ENCODE peak calls at places on chromosomes 5 and 9, in seven cellular contexts. I is transverse colon; G is kidney epithelial cell; X is Caco-2; J is PC-9; Y is naive thymus-derived CD4-positive, alpha-beta T cell; A is right lobe of liver. V is an unnamed sample. For H3K36me3, the result is how much of the 10 kb centered on the place peaks cover.

GRCh38 chr5:885529-885928 is 7.1 kb downstream of the BRD9 start:
- DNase-seq in I (no peak), J (no peak), G (no peak), A (no peak), X (no peak), Y (no peak), V (no peak)

GRCh38 chr9:112005939-112006338 is 109.3 kb downstream of the UGCG start:
- DNase-seq in A (no peak), X (no peak), G (no peak), Y (no peak), J (no peak), I (no peak), V (no peak)

GRCh38 chr5:5326126-5326758 is 96.2 kb upstream of the ICE1 start:
- DNase-seq in Y (no peak), I (no peak), G (no peak), A (no peak), J (no peak), X (no peak), V (no peak)

GRCh38 chr5:135320718-135321484 is 78.1 kb downstream of the MACROH2A1 start:
- DNase-seq in A (no peak), G (no peak), X (no peak), I (no peak), Y (no peak), J (no peak), V (no peak)

GRCh38 chr5:172694061-172694460 is 53.0 kb downstream of the NEURL1B start:
- DNase-seq in J (no peak), X (no peak), A (no peak), G (no peak), I (no peak), Y (no peak), V (no peak)

GRCh38 chr9:99039388-99040182 is 65.3 kb upstream of the TGFBR1 start:
- DNase-seq in I (no peak), G (no peak), Y (no peak), X (no peak), A (no peak), J (no peak), V (no peak)

GRCh38 chr5:469752-470483 is 26.9 kb downstream of the EXOC3 start:
- DNase-seq in I (peak), X (no peak), Y (no peak), G (no peak), J (no peak), A (peak), V (no peak)

GRCh38 chr9:77897292-77897691 is 134.3 kb downstream of the GNAQ start:
- DNase-seq in A (no peak), J (no peak), I (no peak), G (no peak), Y (no peak), X (no peak), V (no peak)

GRCh38 chr9:116594552-116594951 is 92.6 kb upstream of the TRIM32 start:
- DNase-seq in X (no peak), I (no peak), Y (no peak), A (no peak), G (peak), J (peak), V (peak)

GRCh38 chr5:148005788-148006520 is 57.8 kb upstream of the SPINK5 start:
- DNase-seq in G (no peak), J (no peak), A (no peak), X (peak), Y (no peak), I (no peak), V (no peak)

GRCh38 chr9:137411670-137412380 is 11.1 kb downstream of the EXD3 start:
- DNase-seq in A (peak), G (peak), Y (no peak), I (peak), X (no peak), J (peak), V (no peak)

GRCh38 chr9:90967171-90967570 is 165.6 kb downstream of the SYK start:
- DNase-seq in X (no peak), G (no peak), Y (no peak), A (no peak), J (no peak), I (no peak), V (no peak)

GRCh38 chr5:137516251-137516797 is 17.2 kb upstream of the SPOCK1 start:
- DNase-seq in G (no peak), A (no peak), X (no peak), J (no peak), Y (no peak), I (no peak), V (no peak)

GRCh38 chr9:35675732-35676392 is 2.1 kb downstream of the CA9 start:
- DNase-seq in G (no peak), Y (no peak), I (peak), A (peak), J (no peak), X (no peak), V (peak)

GRCh38 chr5:139968547-139969261 is 74.4 kb downstream of the NRG2 start:
- DNase-seq in Y (peak), G (no peak), J (peak), I (peak), A (peak), X (peak), V (peak)

GRCh38 chr5:104845541-104845940 is 1283.0 kb upstream of the NUDT12 start:
- DNase-seq in A (no peak), G (no peak), I (no peak), X (no peak), J (no peak), Y (no peak), V (no peak)

GRCh38 chr5:170971-171800 is 20.1 kb upstream of the LRRC14B start:
- DNase-seq in A (no peak), I (no peak), J (no peak), G (no peak), X (no peak), Y (no peak), V (no peak)

GRCh38 chr9:84121991-84122523 is 141.5 kb downstream of the RMI1 start:
- DNase-seq in X (no peak), I (no peak), A (no peak), G (no peak), J (no peak), Y (no peak), V (peak)

GRCh38 chr5:116144103-116144502 is 59.3 kb downstream of the COMMD10 start:
- DNase-seq in A (no peak), Y (no peak), J (no peak), X (no peak), I (no peak), G (no peak), V (peak)

GRCh38 chr5:103560826-103561225 is 1.8 kb downstream of the NUDT12 start:
- DNase-seq in Y (no peak), I (no peak), X (no peak), G (no peak), J (no peak), A (no peak), V (no peak)

GRCh38 chr9:129989740-129990139 is 53.2 kb downstream of the FNBP1 start:
- DNase-seq in G (peak), J (peak), X (no peak), I (no peak), A (no peak), Y (no peak), V (peak)

GRCh38 chr5:84303315-84303714 is 81.4 kb downstream of the EDIL3 start:
- DNase-seq in I (no peak), J (no peak), X (no peak), G (no peak), Y (no peak), A (no peak), V (no peak)

GRCh38 chr9:94011134-94011533 is 56.0 kb upstream of the BARX1 start:
- DNase-seq in X (no peak), I (peak), A (no peak), G (no peak), Y (peak), J (no peak), V (peak)

GRCh38 chr9:89502038-89502601 is 4.2 kb upstream of the SEMA4D start:
- DNase-seq in Y (peak), I (no peak), X (no peak), A (no peak), J (no peak), G (no peak), V (no peak)

GRCh38 chr9:69376651-69377050 is 51.6 kb downstream of the ENTREP1 start:
- DNase-seq in Y (no peak), A (no peak), G (peak), I (no peak), J (peak), X (no peak), V (peak)

GRCh38 chr9:73156593-73157187 is 5.0 kb downstream of the ANXA1 start:
- DNase-seq in A (no peak), Y (no peak), G (no peak), X (no peak), I (no peak), J (no peak), V (no peak)

GRCh38 chr5:158154226-158155005 is 295.5 kb upstream of the CLINT1 start:
- DNase-seq in Y (no peak), G (peak), A (no peak), J (no peak), X (no peak), I (no peak), V (peak)

GRCh38 chr5:146084376-146084775 is 21.0 kb downstream of the PLAC8L1 start:
- DNase-seq in J (no peak), Y (no peak), X (no peak), A (no peak), G (no peak), I (no peak), V (no peak)

GRCh38 chr5:53820119-53820801 is 259.8 kb downstream of the NDUFS4 start:
- DNase-seq in Y (no peak), I (no peak), X (no peak), G (no peak), A (no peak), J (no peak), V (no peak)

GRCh38 chr9:101705135-101705661 is 33.2 kb downstream of the GRIN3A start:
- DNase-seq in X (peak), Y (no peak), G (no peak), J (no peak), A (peak), I (peak), V (peak)

GRCh38 chr5:128007939-128008338 is 75.6 kb upstream of the SLC12A2 start:
- DNase-seq in J (peak), X (no peak), A (no peak), G (no peak), Y (no peak), I (no peak), V (peak)

GRCh38 chr5:126938461-126938860 is 91.9 kb downstream of the MARCHF3 start:
- DNase-seq in X (no peak), Y (no peak), J (peak), G (no peak), A (no peak), I (no peak), V (peak)

GRCh38 chr9:132548971-132549649 is 33.3 kb upstream of the BARHL1 start:
- DNase-seq in X (no peak), G (peak), I (no peak), A (no peak), J (peak), Y (no peak), V (no peak)

GRCh38 chr5:28344803-28345433 is 1306.5 kb upstream of the CDH9 start:
- DNase-seq in I (no peak), J (no peak), Y (no peak), A (no peak), G (peak), X (peak), V (peak)

GRCh38 chr5:61200582-61201155 is 38.4 kb upstream of the SMIM15 start:
- DNase-seq in G (no peak), X (no peak), J (no peak), I (no peak), Y (no peak), A (no peak), V (no peak)
- H3K36me3 ChIP-seq in G (under half), X (under half), J (under half), I (under half), Y (under half), A (under half), V (under half)

DNA sequence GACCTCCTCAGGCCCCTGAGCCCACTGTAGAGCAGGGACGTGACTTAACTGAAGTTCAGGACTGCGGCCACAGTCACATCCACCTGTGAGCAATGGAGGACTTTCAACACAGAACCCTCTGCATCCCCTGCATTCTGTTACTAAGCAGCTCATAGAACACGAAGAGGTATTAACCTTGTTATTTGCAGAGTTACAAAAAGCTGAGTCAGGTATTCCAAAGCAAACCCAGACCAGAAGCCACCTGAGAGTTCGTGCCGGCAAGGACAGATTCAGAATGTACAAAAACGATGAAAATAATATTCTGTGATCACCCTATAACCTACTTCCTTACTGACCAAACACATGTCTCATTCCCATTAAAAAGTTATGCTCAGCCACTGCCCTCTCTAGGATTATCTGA is 33.0 kb upstream of the PRSS3 start:
- DNase-seq in Y (no peak), J (no peak), X (no peak), A (no peak), G (no peak), I (no peak), V (no peak)
- H3K36me3 ChIP-seq in Y (under half), J (under half), X (under half), A (under half), G (under half), I (under half), V (under half)

GRCh38 chr5:154800582-154800981 is 45.4 kb downstream of the LARP1 start:
- DNase-seq in I (no peak), J (no peak), Y (no peak), X (no peak), A (no peak), G (no peak), V (no peak)

GRCh38 chr5:154811239-154811638 is 39.2 kb downstream of the FAXDC2 start:
- DNase-seq in G (no peak), X (peak), J (no peak), A (no peak), Y (no peak), I (no peak), V (no peak)

GRCh38 chr5:154801083-154801482 is 45.9 kb downstream of the LARP1 start:
- DNase-seq in Y (no peak), J (no peak), X (no peak), A (no peak), G (no peak), I (no peak), V (peak)

GRCh38 chr5:154802050-154802449 is 46.9 kb downstream of the LARP1 start:
- DNase-seq in A (no peak), I (no peak), J (no peak), X (no peak), G (no peak), Y (no peak), V (no peak)

DNA sequence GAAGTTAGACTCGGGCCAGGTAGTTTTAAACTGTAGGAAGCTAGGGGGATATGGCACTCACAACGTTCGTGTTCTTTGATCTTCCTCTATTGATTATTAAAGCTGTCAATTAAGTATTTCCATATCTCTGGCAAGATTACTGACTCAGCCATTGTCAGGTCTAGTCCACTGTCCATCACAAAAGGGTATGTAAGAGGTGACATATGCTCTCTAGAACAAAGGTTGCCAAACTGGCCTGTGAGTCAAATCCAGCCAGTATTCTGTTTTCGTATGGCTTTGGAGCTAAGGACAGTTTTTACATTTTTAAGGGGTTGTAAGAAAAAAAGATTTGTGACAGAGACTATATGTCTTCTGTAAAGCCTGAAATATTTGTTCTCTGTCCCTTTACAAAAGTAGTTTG is 44.2 kb downstream of the FAXDC2 start:
- DNase-seq in X (no peak), J (no peak), G (no peak), I (no peak), Y (no peak), A (no peak), V (no peak)
- H3K36me3 ChIP-seq in X (under half), J (half or more), G (under half), I (under half), Y (under half), A (under half), V (half or more)

GRCh38 chr9:86329649-86330048 is 24.6 kb downstream of the TUT7 start:
- DNase-seq in Y (no peak), I (no peak), J (no peak), X (no peak), G (no peak), A (no peak), V (no peak)

GRCh38 chr9:86324901-86325300 is 29.3 kb downstream of the TUT7 start:
- DNase-seq in I (no peak), G (no peak), X (no peak), A (no peak), Y (no peak), J (no peak), V (no peak)

GRCh38 chr9:86328153-86328552 is 26.1 kb downstream of the TUT7 start:
- DNase-seq in Y (no peak), I (no peak), A (no peak), G (no peak), X (no peak), J (no peak), V (no peak)

GRCh38 chr9:86324308-86324707 is 29.9 kb downstream of the TUT7 start:
- DNase-seq in G (no peak), J (no peak), Y (no peak), X (no peak), A (no peak), I (no peak), V (peak)

DNA sequence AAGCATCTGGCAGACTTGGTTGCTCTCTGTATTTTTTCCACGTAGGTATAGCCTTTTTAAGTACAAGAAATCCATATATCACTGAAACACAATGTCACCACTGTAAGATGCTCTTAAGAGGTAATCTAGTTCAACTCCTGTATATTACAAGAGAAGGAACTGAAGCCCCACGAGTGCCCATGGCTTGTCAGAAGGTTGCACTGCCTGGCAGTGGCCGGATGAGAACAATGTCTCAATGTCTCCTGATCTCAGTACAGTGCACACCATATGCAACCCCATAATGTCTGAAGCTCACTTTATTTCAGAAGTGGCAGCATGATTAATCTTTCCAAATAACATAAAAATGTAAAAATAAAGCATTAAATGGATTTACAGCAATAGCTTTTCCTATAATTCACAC is 27.7 kb downstream of the TUT7 start:
- DNase-seq in G (no peak), Y (no peak), A (no peak), I (no peak), X (no peak), J (no peak), V (no peak)
- H3K36me3 ChIP-seq in G (under half), Y (under half), A (under half), I (under half), X (under half), J (under half), V (half or more)

GRCh38 chr5:31412324-31412723 is 119.6 kb downstream of the DROSHA start:
- DNase-seq in I (no peak), J (no peak), G (no peak), A (no peak), Y (no peak), X (no peak), V (peak)
- H3K36me3 ChIP-seq in I (under half), J (half or more), G (under half), A (under half), Y (under half), X (under half), V (under half)

GRCh38 chr5:176725521-176725920 is 78.2 kb downstream of the TSPAN17 start:
- DNase-seq in G (no peak), A (no peak), Y (no peak), I (no peak), X (no peak), J (no peak), V (no peak)

GRCh38 chr5:176728810-176729209 is 81.5 kb downstream of the TSPAN17 start:
- DNase-seq in I (no peak), A (no peak), J (no peak), X (no peak), Y (no peak), G (no peak), V (no peak)

GRCh38 chr5:176727528-176727900 is 80.2 kb downstream of the TSPAN17 start:
- DNase-seq in G (no peak), A (no peak), Y (no peak), X (no peak), J (no peak), I (no peak), V (no peak)

GRCh38 chr5:176726746-176727527 is 79.7 kb downstream of the TSPAN17 start:
- DNase-seq in G (no peak), J (no peak), Y (no peak), A (no peak), X (no peak), I (no peak), V (no peak)

DNA sequence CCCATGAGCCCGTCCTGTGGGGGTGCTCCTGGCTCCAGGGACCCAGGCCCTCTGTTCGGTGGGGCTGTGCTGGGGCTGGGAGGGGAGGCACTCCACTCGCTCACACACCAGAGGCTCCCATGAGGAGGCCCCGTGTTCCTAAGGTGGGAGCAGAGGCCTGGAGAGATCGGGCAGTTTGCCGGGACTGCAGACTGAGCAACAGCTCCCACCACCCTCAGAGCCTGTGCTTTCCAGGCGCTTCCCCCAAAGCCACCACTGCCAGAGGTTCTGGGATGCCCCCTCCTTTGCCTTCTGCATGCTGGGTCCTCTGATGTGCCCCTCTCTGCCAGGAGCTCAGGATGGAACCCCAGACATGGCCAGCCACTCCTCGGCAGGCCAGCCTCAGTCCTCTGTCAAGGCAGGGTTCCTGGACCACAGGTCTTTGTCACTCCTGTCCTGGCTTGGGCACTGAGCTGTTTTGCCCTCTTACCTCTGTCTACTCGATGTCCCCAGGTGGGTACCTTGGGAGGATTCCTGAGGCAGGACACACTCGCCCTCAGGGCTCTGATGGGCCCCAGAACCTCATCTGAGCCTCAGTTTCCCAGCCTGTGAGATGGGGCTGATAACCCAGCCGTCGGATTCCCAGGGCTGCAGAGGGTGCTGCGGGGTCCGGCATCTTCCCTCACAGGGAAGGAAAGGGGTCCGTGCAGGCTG is 80.8 kb downstream of the TSPAN17 start:
- DNase-seq in I (no peak), X (no peak), A (no peak), J (no peak), Y (no peak), G (no peak), V (no peak)
- H3K36me3 ChIP-seq in I (under half), X (under half), A (under half), J (under half), Y (under half), G (under half), V (under half)

GRCh38 chr5:143374496-143375217 is 28.8 kb downstream of the NR3C1 start:
- DNase-seq in X (no peak), Y (no peak), A (no peak), G (no peak), I (no peak), J (no peak), V (no peak)
- H3K36me3 ChIP-seq in X (under half), Y (under half), A (under half), G (under half), I (under half), J (under half), V (under half)